ENCODE peak calls at places on chromosomes 11 and 22, in five cellular contexts. S, V, F, Q and H are unnamed samples.

GRCh38 chr11:35357893-35358292 is 61.5 kb downstream of the SLC1A2 start:
- DNase-seq in S (no peak), V (no peak), F (no peak), Q (no peak), H (no peak)

GRCh38 chr11:69192282-69192681 is 36.5 kb downstream of the SMIM38 start:
- DNase-seq in S (no peak), V (no peak), F (no peak), Q (peak; percentile 40), H (no peak)

GRCh38 chr11:1391165-1392010 is 1.7 kb downstream of the BRSK2 start:
- DNase-seq in S (no peak), V (peak; percentile 13), F (no peak), Q (peak; percentile 83), H (no peak)

GRCh38 chr11:75577198-75577597 is 15.1 kb downstream of the SERPINH1 start:
- DNase-seq in S (no peak), V (peak; percentile 24), F (peak; percentile 56), Q (peak; percentile 69), H (no peak)

GRCh38 chr11:23310276-23310675 is 450.0 kb upstream of the CCDC179 start:
- DNase-seq in S (no peak), V (no peak), F (no peak), Q (no peak), H (no peak)

GRCh38 chr22:49263101-49263500 is 564.6 kb downstream of the BRD1 start:
- DNase-seq in S (no peak), V (no peak), F (no peak), Q (no peak), H (no peak)

GRCh38 chr22:46267431-46268279 is at the start of gene TTC38:
- DNase-seq in S (peak; percentile 74), V (peak; percentile 36), F (no peak), Q (peak; percentile 69), H (no peak)

GRCh38 chr11:34364102-34364501 is 6.3 kb upstream of the ABTB2 start:
- DNase-seq in S (no peak), V (no peak), F (no peak), Q (no peak), H (no peak)

GRCh38 chr11:3163241-3163981 is 1.7 kb downstream of the OSBPL5 start:
- DNase-seq in S (no peak), V (no peak), F (no peak), Q (peak; percentile 23), H (no peak)

GRCh38 chr11:10087621-10088225 is 206.3 kb downstream of the SBF2 start:
- DNase-seq in S (no peak), V (no peak), F (no peak), Q (no peak), H (no peak)

GRCh38 chr11:65279713-65280459 is 18.1 kb downstream of the POLA2 start:
- DNase-seq in S (peak; percentile 61), V (no peak), F (peak; percentile 25), Q (no peak), H (peak; percentile 87)

GRCh38 chr11:18253222-18253621 is 4.8 kb upstream of the SAA2 start:
- DNase-seq in S (no peak), V (no peak), F (no peak), Q (no peak), H (peak; percentile 54)

GRCh38 chr11:2789791-2790580 is 90.2 kb upstream of the KCNQ1OT1 start:
- DNase-seq in S (peak; percentile 33), V (no peak), F (no peak), Q (peak; percentile 5), H (no peak)

GRCh38 chr22:41239443-41240128 is 1.1 kb downstream of the CHADL start:
- DNase-seq in S (no peak), V (no peak), F (no peak), Q (no peak), H (no peak)

GRCh38 chr11:2772544-2773031 is 72.8 kb upstream of the KCNQ1OT1 start:
- DNase-seq in S (peak; percentile 56), V (no peak), F (no peak), Q (peak; percentile 10), H (peak; percentile 24)

GRCh38 chr11:23509023-23509422 is 648.7 kb upstream of the CCDC179 start:
- DNase-seq in S (no peak), V (no peak), F (no peak), Q (no peak), H (peak; percentile 51)

GRCh38 chr11:123354371-123354770 is 75.7 kb upstream of the GRAMD1B start:
- DNase-seq in S (no peak), V (no peak), F (no peak), Q (no peak), H (no peak)

GRCh38 chr22:19598054-19598855 is 74.0 kb upstream of the CLDN5 start:
- DNase-seq in S (no peak), V (no peak), F (no peak), Q (no peak), H (peak; percentile 14)

GRCh38 chr11:28715726-28716125 is 607.5 kb downstream of the METTL15 start:
- DNase-seq in S (no peak), V (no peak), F (no peak), Q (no peak), H (no peak)

GRCh38 chr11:10117709-10118341 is 176.2 kb downstream of the SBF2 start:
- DNase-seq in S (no peak), V (no peak), F (no peak), Q (no peak), H (no peak)

GRCh38 chr11:44030276-44030932 is 17.4 kb upstream of the ACCSL start:
- DNase-seq in S (no peak), V (no peak), F (no peak), Q (peak; percentile 62), H (no peak)

GRCh38 chr22:38504731-38505594 is 1.1 kb downstream of the DDX17 start:
- DNase-seq in S (peak; percentile 63), V (no peak), F (peak; percentile 36), Q (peak; percentile 34), H (no peak)

GRCh38 chr11:20647976-20648565 is 21.3 kb upstream of the NELL1 start:
- DNase-seq in S (no peak), V (peak; percentile 76), F (peak; percentile 25), Q (peak; percentile 35), H (no peak)

GRCh38 chr11:115092516-115092915 is 411.7 kb downstream of the CADM1 start:
- DNase-seq in S (no peak), V (no peak), F (no peak), Q (no peak), H (peak; percentile 10)